ENCODE peak calls at places on chromosome 12, in six cellular contexts. L is cardiac fibroblast; A is uterus; P is CD8-positive, alpha-beta T cell; S is upper lobe of right lung; Y is mucosa of descending colon. V is an unnamed sample.

GRCh38 chr12:30286345-30286926 is 409.2 kb downstream of the IPO8 start:
- DNase-seq in A (no peak), P (no peak), Y (no peak), S (no peak), L (peak), V (peak)

GRCh38 chr12:49389092-49389703 is 21.9 kb downstream of the SPATS2 start:
- DNase-seq in P (peak), Y (peak), L (no peak), S (peak), A (no peak), V (no peak)

GRCh38 chr12:58176296-58176869 is 235.0 kb downstream of the ATP23 start:
- DNase-seq in L (peak), Y (no peak), A (no peak), P (no peak), S (no peak), V (no peak)

GRCh38 chr12:11652351-11653040 is 3.0 kb downstream of the ETV6 start:
- DNase-seq in A (peak), P (no peak), L (peak), S (no peak), Y (no peak), V (no peak)

GRCh38 chr12:116133609-116134214 is 143.8 kb downstream of the MED13L start:
- DNase-seq in L (no peak), P (no peak), A (no peak), S (no peak), Y (no peak), V (no peak)

GRCh38 chr12:51970904-51971646 is 19.6 kb downstream of the ACVR1B start:
- DNase-seq in L (peak), A (no peak), S (no peak), P (peak), Y (no peak), V (peak)

GRCh38 chr12:65810036-65810435 is 14.2 kb upstream of the HMGA2 start:
- DNase-seq in A (no peak), L (no peak), P (no peak), S (no peak), Y (no peak), V (no peak)

GRCh38 chr12:23197266-23197665 is 572.3 kb downstream of the ETNK1 start:
- DNase-seq in Y (no peak), A (no peak), P (no peak), S (no peak), L (no peak), V (no peak)

GRCh38 chr12:14841761-14842160 is 1.6 kb downstream of the ART4 start:
- DNase-seq in L (peak), P (no peak), S (no peak), Y (no peak), A (peak), V (no peak)

GRCh38 chr12:119956047-119956446 is 33.0 kb upstream of the BICDL1 start:
- DNase-seq in S (no peak), L (no peak), Y (no peak), A (no peak), P (no peak), V (no peak)

GRCh38 chr12:32444895-32445294 is 45.5 kb downstream of the FGD4 start:
- DNase-seq in L (peak), S (no peak), P (no peak), A (no peak), Y (no peak), V (peak)

GRCh38 chr12:31715283-31715825 is 13.5 kb downstream of the AMN1 start:
- DNase-seq in Y (no peak), L (peak), P (no peak), A (no peak), S (no peak), V (no peak)

GRCh38 chr12:28350502-28350901 is 160.2 kb downstream of the CCDC91 start:
- DNase-seq in A (no peak), Y (no peak), L (peak), P (no peak), S (no peak), V (no peak)

GRCh38 chr12:123602651-123603195 is 824 bp downstream of the DDX55 start:
- DNase-seq in L (peak), A (no peak), Y (no peak), P (no peak), S (no peak), V (no peak)

GRCh38 chr12:111643428-111643826 is 42.3 kb downstream of the BRAP start:
- DNase-seq in Y (no peak), L (peak), P (no peak), A (peak), S (no peak), V (no peak)

GRCh38 chr12:130041983-130042812 is 120.1 kb upstream of the FZD10 start:
- DNase-seq in Y (no peak), S (peak), A (no peak), P (no peak), L (no peak), V (no peak)

GRCh38 chr12:69105101-69105613 is 134.2 kb upstream of the CPSF6 start:
- DNase-seq in S (no peak), P (no peak), Y (no peak), L (no peak), A (no peak), V (no peak)

GRCh38 chr12:115023279-115023678 is 339.3 kb upstream of the TBX3 start:
- DNase-seq in S (no peak), P (no peak), L (peak), Y (no peak), A (no peak), V (peak)

GRCh38 chr12:104276192-104277131 is 27.1 kb upstream of the EID3 start:
- DNase-seq in L (no peak), P (no peak), A (no peak), Y (no peak), S (peak), V (no peak)

GRCh38 chr12:113464852-113465719 is 6.6 kb downstream of the LHX5 start:
- DNase-seq in S (peak), A (no peak), Y (no peak), L (no peak), P (no peak), V (no peak)

GRCh38 chr12:9361879-9362326 is 153.7 kb upstream of the PZP start:
- DNase-seq in L (no peak), S (no peak), Y (no peak), A (no peak), P (no peak), V (no peak)

GRCh38 chr12:48165089-48166031 is 8.0 kb upstream of the ASB8 start:
- DNase-seq in Y (no peak), P (peak), L (peak), A (no peak), S (no peak), V (peak)

GRCh38 chr12:91685917-91686316 is 459.7 kb downstream of the BTG1 start:
- DNase-seq in A (no peak), L (no peak), S (no peak), Y (no peak), P (no peak), V (peak)

GRCh38 chr12:25001311-25001710 is 52.4 kb upstream of the BCAT1 start:
- DNase-seq in P (no peak), Y (no peak), S (no peak), A (no peak), L (no peak), V (no peak)

GRCh38 chr12:53789570-53789969 is 37.8 kb upstream of the CISTR start:
- DNase-seq in S (no peak), P (no peak), L (no peak), A (no peak), Y (no peak), V (no peak)

GRCh38 chr12:24373004-24373403 is 423.5 kb upstream of the SOX5 start:
- DNase-seq in A (no peak), Y (no peak), P (no peak), S (no peak), L (no peak), V (no peak)

GRCh38 chr12:65800928-65801327 is 23.4 kb upstream of the HMGA2 start:
- DNase-seq in S (no peak), P (no peak), A (no peak), Y (no peak), L (peak), V (peak)

GRCh38 chr12:10365716-10366433 is 24.0 kb downstream of the KLRK1 start:
- DNase-seq in L (peak), S (no peak), Y (no peak), P (no peak), A (no peak), V (no peak)

GRCh38 chr12:32605326-32606095 is 73.6 kb upstream of the DNM1L start:
- DNase-seq in A (no peak), S (no peak), P (no peak), Y (no peak), L (no peak), V (no peak)

GRCh38 chr12:119299130-119299529 is 35.4 kb upstream of the CCDC60 start:
- DNase-seq in P (no peak), Y (no peak), A (no peak), S (no peak), L (no peak), V (no peak)

GRCh38 chr12:107818984-107819383 is 44.5 kb downstream of the ASCL4 start:
- DNase-seq in S (no peak), A (no peak), P (no peak), L (no peak), Y (no peak), V (peak)

DNA sequence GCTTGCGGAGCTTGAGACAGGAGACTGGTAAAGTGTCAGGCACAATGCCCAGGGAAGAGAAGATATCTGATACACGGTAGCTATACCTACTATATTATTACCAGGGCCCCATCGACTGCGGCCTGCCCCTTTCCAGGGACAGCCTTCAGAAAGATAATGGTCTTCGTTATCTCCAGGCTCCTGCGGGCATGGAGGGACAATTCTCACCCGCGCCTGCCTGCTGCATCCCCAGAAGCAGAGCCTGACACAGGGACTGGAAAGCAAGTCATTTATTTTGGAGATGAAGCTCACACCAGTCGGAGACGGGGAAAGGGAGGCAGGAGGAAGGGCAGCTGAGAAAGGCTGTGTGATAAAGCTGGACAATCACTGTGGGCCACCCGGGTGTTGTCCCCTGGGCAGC is 67.9 kb upstream of the FAM222A start:
- DNase-seq in L (no peak), A (no peak), Y (no peak), S (no peak), P (no peak), V (no peak)
- H3K4me3 ChIP-seq in L (no peak), A (no peak), Y (no peak), S (no peak), P (no peak), V (no peak)

GRCh38 chr12:56591111-56591510 is 39.0 kb downstream of the BAZ2A start:
- DNase-seq in P (no peak), L (no peak), Y (no peak), A (no peak), S (no peak), V (no peak)
- TF ChIP-seq CTCF in P (no peak), L (no peak), Y (no peak), A (no peak), S (no peak), V (no peak)

GRCh38 chr12:75480469-75480949 is at the start of gene GLIPR1:
- DNase-seq in L (peak), A (peak), Y (peak), S (peak), P (peak), V (peak)

GRCh38 chr12:75481774-75482173 is 1.2 kb downstream of the GLIPR1 start:
- DNase-seq in A (peak), P (no peak), Y (no peak), L (peak), S (no peak), V (peak)

GRCh38 chr12:75478395-75478794 is 2.2 kb upstream of the GLIPR1 start:
- DNase-seq in L (peak), P (no peak), S (no peak), A (no peak), Y (no peak), V (no peak)

GRCh38 chr12:75481013-75481705 is 604 bp downstream of the GLIPR1 start:
- DNase-seq in P (no peak), L (peak), A (no peak), Y (no peak), S (no peak), V (no peak)

DNA sequence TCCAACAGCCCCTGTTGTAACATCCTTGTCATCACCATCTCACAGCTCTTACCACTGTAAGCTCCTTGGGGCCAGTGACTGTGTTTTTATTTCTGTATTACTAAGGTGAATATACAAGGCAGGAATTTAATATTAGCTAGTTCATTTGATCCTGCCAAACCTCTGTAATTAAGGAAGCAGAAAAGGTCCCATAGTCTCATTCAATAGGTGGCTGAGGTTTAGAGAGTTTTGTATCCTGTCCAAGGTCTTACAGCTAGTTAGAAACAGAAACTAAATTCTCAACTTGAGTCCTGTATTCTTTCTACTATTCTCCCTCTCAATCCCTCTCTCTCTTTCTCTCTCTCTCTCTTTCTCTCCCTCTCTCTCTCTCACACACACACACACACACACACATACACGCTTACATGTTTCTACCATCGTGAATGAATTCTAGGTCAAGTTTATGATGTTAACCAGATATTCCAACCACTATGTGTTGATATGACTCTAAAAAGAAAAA is 543 bp upstream of the GLIPR1 start:
- DNase-seq in S (no peak), Y (no peak), L (peak), A (no peak), P (no peak), V (peak)
- H3K4me3 ChIP-seq in S (peak), Y (no peak), L (peak), A (peak), P (peak), V (peak)

DNA sequence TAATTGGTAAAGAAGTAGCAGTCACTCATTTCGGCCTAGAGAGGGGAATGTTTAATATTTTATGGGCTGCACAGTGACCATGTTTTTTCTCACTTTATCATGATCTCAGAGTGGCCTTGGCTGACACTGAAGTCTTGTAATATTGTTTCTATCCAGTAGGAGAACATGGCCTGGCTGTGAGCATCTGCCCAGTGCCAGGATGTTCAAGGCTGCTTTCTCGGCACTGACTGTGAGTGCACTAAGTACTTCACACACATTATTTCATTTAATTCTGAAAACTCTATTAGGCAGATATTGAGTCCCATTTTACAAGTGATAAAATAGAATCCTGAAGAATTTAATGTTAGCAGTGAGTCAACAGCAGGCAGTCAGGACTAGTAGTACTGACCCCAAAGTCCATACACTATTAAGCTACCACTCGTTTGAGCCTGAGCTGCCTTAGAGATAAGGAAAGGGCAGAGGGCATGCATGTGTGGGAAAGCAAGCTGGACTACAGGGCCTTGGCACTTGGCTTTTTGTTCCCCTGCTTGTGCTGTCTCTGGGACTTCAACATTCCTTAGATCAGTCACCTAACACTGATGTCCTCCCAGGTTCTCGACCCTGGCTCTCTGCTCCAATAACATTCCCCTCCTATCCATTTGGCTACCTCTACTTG is 42.2 kb upstream of the APPL2 start:
- DNase-seq in P (no peak), A (no peak), S (no peak), L (peak), Y (no peak), V (no peak)
- TF ChIP-seq CTCF in P (no peak), A (no peak), S (peak), L (peak), Y (no peak), V (peak)

DNA sequence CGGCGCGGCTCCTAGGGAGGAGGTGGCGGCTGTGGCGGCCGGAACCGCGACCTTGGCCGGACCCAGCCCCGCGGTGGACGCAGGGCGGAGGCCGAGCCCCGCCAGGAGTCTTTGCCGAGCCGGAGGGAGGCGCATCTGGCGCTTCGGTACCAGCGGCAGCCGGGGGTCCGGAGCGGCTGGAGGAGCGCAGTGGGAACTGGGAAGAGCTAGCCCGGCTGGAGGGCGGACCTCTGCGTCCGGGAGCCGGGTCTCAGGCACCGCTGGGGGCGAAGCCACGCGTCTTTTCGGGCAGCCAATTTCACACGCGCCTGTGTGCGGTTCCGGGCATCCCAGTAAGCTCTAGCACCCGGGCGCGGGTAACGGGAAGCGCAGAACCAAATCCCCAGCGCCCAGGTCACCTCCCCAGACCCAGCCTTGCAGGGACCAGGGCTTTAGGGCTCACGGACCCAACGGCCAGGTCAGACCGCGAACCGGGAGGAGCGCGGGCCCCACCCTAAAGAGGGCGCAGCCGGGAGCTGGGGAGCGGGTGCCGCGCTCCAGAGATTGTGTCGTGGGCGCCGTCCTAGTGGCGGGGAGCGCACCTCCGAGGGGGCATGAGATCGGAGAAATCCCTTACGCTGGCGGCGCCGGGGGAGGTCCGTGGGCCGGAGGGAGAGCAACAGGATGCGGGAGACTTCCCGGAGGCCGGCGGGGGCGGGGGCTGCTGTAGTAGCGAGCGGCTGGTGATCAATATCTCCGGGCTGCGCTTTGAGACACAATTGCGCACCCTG is 89.4 kb downstream of the GALNT8 start:
- DNase-seq in Y (no peak), A (no peak), L (no peak), P (no peak), S (no peak), V (no peak)
- H3K4me3 ChIP-seq in Y (no peak), A (peak), L (no peak), P (no peak), S (peak), V (peak)

GRCh38 chr12:86551146-86551571 is 295.0 kb upstream of the MGAT4C start:
- DNase-seq in P (no peak), A (no peak), L (peak), Y (no peak), S (no peak), V (no peak)
- TF ChIP-seq CTCF in P (no peak), A (no peak), L (no peak), Y (no peak), S (no peak), V (no peak)

DNA sequence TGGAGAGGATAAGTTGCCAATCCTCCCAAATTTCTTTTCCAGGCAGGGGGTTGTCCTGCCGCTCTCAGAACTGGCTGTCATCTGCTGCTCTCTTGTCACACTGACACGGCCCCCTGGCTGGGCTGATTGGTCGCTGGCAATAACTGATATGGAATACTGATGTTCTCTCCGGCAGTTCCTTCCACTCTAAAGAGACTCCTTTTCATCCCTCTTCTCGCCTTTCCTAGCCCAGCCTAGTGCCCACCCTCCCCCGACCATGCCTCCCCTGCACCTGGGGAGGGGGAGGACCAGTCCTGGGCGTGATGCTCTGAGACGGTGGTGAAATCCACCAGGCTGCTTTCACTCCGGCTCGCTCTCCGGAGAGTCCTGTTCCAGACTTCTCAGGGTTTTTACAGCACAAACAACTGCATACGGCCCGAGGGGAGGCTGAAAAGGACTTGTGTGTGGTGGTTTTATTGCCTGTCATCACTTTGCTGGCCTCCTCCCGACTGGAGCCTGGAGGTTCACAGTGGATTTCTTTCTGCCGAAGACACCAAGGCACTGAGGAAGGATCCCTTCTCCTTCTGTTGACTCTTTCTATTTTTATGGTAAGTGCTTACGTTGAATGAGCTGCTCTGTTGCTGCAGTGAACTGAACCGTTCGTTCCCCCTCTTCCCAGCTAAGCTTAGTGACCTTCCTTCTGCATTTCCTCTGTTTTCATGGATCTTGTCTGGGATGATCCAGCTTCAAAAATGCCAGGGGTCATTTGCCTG is at the start of gene ANO4:
- DNase-seq in L (peak), P (no peak), Y (no peak), S (no peak), A (peak), V (no peak)
- H3K4me3 ChIP-seq in L (no peak), P (no peak), Y (no peak), S (no peak), A (peak), V (peak)

DNA sequence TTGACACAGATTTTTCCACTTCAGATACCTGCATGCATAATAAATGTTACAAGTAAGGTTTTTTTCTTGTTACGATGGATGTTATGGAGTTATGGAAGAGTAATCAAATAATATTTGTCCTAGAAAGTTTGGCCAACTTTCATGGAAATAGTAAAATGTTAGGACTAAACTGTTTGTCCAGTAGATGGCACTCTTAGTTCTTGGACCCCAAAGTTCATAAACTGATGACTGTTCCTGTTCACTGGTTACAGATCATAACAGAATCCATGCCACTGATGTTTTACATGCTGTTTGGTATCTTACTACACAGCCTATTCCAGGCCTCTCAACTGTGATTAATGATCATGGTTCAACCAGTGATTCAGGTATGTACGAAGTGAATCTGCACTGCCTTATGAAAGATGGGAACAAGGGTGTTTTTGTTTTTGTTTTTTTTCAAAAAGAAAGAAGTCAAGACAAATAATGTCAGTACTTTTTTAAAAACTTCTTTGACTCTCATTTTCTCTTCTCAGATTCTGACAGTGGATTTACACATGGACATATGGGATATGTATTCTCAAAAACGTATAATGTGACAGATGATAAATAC is 48.8 kb upstream of the SLCO1C1 start:
- DNase-seq in L (peak), S (no peak), A (no peak), Y (no peak), P (no peak), V (peak)
- TF ChIP-seq CTCF in L (peak), S (peak), A (peak), Y (no peak), P (no peak), V (peak)